ENCODE peak calls at places on chromosomes 7 and 10, in four cellular contexts. X is HepG2, G is WTC11, J is GM12878. T is an unnamed sample.

GRCh38 chr10:24723788-24724380 is at the start of gene ARHGAP21:
- DNase-seq in J (no peak), X (no peak), G (peak; percentile 40), T (peak; percentile 68)

GRCh38 chr7:38883706-38884105 is 25.3 kb downstream of the VPS41 start:
- DNase-seq in J (no peak), X (no peak), G (no peak), T (no peak)

GRCh38 chr10:71697938-71698709 is 21.5 kb downstream of the C10orf105 start:
- DNase-seq in J (peak; percentile 38), X (no peak), G (no peak), T (peak; percentile 48)

GRCh38 chr7:79806161-79806734 is 328.4 kb upstream of the GNAI1 start:
- DNase-seq in G (no peak), X (peak; percentile 6), J (no peak), T (no peak)

GRCh38 chr10:75400163-75400768 is 1.3 kb downstream of the ZNF503 start:
- DNase-seq in X (no peak), G (no peak), J (no peak), T (no peak)

GRCh38 chr7:112707655-112708054 is 82.5 kb downstream of the TMEM168 start:
- DNase-seq in X (no peak), J (no peak), G (no peak), T (no peak)

GRCh38 chr10:114023198-114023597 is 20.5 kb upstream of the ADRB1 start:
- DNase-seq in J (no peak), X (no peak), G (no peak), T (no peak)

GRCh38 chr10:31528834-31529233 is 209.8 kb downstream of the ZEB1 start:
- DNase-seq in G (no peak), J (no peak), X (no peak), T (no peak)

GRCh38 chr10:106705576-106706526 is 458.7 kb downstream of the SORCS1 start:
- DNase-seq in X (peak; percentile 48), J (no peak), G (peak; percentile 68), T (peak; percentile 71)

GRCh38 chr7:155209478-155209864 is 88.2 kb upstream of the INSIG1 start:
- DNase-seq in G (no peak), X (no peak), J (no peak), T (no peak)

GRCh38 chr10:10007972-10008371 is 1009.7 kb upstream of the CELF2 start:
- DNase-seq in G (no peak), J (no peak), X (no peak), T (no peak)

GRCh38 chr10:103982639-103983038 is 15.7 kb downstream of the SLK start:
- DNase-seq in J (no peak), X (peak; percentile 33), G (peak; percentile 61), T (peak; percentile 11)

GRCh38 chr7:26202019-26202985 is 757 bp downstream of the CBX3 start:
- DNase-seq in X (no peak), J (no peak), G (peak; percentile 22), T (peak; percentile 78)

GRCh38 chr7:127618775-127619174 is 833 bp upstream of the PAX4 start:
- DNase-seq in G (no peak), J (no peak), X (no peak), T (no peak)

GRCh38 chr10:93030409-93030808 is 30.2 kb upstream of the CYP26C1 start:
- DNase-seq in X (peak; percentile 20), J (no peak), G (no peak), T (no peak)

GRCh38 chr10:133384071-133384470 is 5.0 kb downstream of the PAOX start:
- DNase-seq in X (no peak), G (no peak), J (no peak), T (no peak)

GRCh38 chr10:71077143-71077581 is 135.2 kb upstream of the UNC5B start:
- DNase-seq in G (peak; percentile 10), J (no peak), X (no peak), T (no peak)

GRCh38 chr10:15141136-15142067 is 27.1 kb downstream of the NMT2 start:
- DNase-seq in X (peak; percentile 20), J (peak; percentile 85), G (no peak), T (no peak)

GRCh38 chr10:76695069-76695468 is 942.5 kb downstream of the KCNMA1 start:
- DNase-seq in G (no peak), X (no peak), J (no peak), T (no peak)

GRCh38 chr7:11430112-11430511 is 401.9 kb downstream of the THSD7A start:
- DNase-seq in X (no peak), G (no peak), J (no peak), T (no peak)
- TF ChIP-seq ATF2 in X (no peak), G (no peak), J (no peak), T (no peak)

DNA sequence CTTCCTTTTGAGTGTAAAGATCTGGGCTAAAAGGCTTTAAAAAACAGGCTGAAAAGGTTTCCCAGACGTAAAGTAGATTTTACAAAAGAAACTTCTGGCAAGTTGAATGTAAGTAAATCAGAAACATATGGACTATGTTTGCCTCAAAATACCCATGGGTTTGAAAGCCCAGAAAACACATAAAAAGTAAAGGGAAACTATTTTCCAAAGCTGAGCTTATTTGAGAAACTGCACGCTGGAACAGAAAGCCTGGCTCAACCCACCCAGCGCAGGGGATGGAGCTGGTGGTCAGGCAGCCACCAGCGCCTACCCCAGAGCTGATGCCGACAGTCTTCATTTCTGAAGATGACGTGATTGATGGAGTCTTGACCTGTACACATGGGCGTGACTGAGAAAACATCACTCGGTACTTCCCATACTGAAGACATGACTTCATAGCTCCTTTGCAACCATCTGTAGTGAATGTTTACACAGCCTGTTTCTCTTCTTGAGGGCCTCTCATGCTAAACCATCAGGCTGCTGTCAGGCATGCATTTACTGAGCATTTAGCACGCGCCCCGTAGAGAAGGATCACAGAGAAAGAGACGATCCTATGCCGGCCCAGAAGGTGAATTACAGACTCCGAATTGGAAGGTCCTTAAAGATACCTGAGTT is 232.6 kb upstream of the AUTS2 start:
- DNase-seq in J (no peak), X (no peak), G (no peak), T (no peak)
- TF ChIP-seq ATF2 in J (no peak), X (no peak), G (no peak), T (no peak)

GRCh38 chr10:7133958-7134357 is 276.9 kb downstream of the SFMBT2 start:
- DNase-seq in X (no peak), G (no peak), J (no peak), T (no peak)

GRCh38 chr10:7133270-7133669 is 277.6 kb downstream of the SFMBT2 start:
- DNase-seq in G (no peak), X (no peak), J (no peak), T (no peak)

GRCh38 chr10:7130191-7130911 is 280.5 kb downstream of the SFMBT2 start:
- DNase-seq in J (no peak), X (no peak), G (no peak), T (no peak)

GRCh38 chr10:7135188-7135587 is 275.6 kb downstream of the SFMBT2 start:
- DNase-seq in X (no peak), G (no peak), J (no peak), T (no peak)

GRCh38 chr10:7134448-7134847 is 276.4 kb downstream of the SFMBT2 start:
- DNase-seq in X (no peak), G (no peak), J (no peak), T (no peak)
- TF ChIP-seq ATF2 in X (no peak), G (no peak), J (no peak), T (no peak)

GRCh38 chr7:105819559-105819958 is 56.8 kb downstream of the ATXN7L1 start:
- DNase-seq in X (no peak), J (no peak), G (no peak), T (no peak)

GRCh38 chr7:105820667-105821066 is 55.7 kb downstream of the ATXN7L1 start:
- DNase-seq in J (no peak), X (no peak), G (no peak), T (no peak)

GRCh38 chr7:105815580-105815979 is 60.8 kb downstream of the ATXN7L1 start:
- DNase-seq in X (no peak), J (no peak), G (no peak), T (no peak)

GRCh38 chr7:105816270-105816843 is 60.0 kb downstream of the ATXN7L1 start:
- DNase-seq in G (no peak), J (no peak), X (no peak), T (no peak)

DNA sequence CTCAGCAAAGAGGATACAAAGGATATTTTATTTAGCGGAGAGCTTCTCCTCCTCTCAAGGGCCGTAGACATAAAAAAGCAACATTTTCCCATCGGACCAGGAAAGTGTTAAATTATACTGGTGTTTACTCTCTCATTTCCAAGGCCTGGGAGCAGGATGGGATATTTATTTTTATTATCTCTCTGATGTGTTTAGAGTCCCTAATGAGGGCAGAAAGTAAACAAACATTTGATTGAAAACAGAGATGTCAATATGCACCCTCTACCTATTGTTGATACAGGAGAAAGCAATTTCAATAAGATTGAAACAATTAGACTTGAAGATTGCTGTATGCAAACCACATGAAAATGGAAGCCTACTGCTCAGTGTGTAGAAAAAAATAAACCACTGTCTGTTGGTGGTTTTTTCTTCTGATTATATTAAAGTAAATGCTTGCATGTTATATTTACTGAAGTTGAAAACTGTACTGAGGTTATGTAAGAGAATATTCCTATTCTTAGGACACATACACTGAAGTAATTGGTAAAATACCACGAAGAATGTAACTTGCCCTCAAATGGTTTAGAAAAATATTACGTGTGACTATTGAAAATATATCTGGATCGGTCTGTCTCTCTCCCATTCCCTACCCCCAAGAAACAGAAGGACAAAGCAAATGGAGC is 59.3 kb downstream of the ATXN7L1 start:
- DNase-seq in G (no peak), X (no peak), J (no peak), T (no peak)
- TF ChIP-seq ATF2 in G (no peak), X (no peak), J (no peak), T (no peak)

T was measured in K562.